ENCODE peak calls at places on chromosomes 16 and 17, in six cellular contexts. T is GM12865, Q is mucosa of descending colon, N is bronchial epithelial cell, Y is heart right ventricle, M is AG04450. L is an unnamed sample.

GRCh38 chr16:10937068-10937859 is 5.0 kb downstream of the DEXI start:
- DNase-seq in T (no peak), N (no peak), Q (no peak), Y (no peak), M (no peak), L (peak)

GRCh38 chr16:49085689-49086088 is 195.9 kb downstream of the CBLN1 start:
- DNase-seq in Q (no peak), M (no peak), N (no peak), T (no peak), Y (no peak), L (no peak)

GRCh38 chr16:49969356-49970030 is 55.5 kb upstream of the CNEP1R1 start:
- DNase-seq in Y (no peak), Q (no peak), T (no peak), N (no peak), M (no peak), L (no peak)

GRCh38 chr17:79191270-79191934 is 116.8 kb downstream of the ENGASE start:
- DNase-seq in M (no peak), Q (no peak), T (no peak), Y (no peak), N (no peak), L (no peak)

GRCh38 chr17:73542323-73542722 is 101.9 kb downstream of the SDK2 start:
- DNase-seq in M (no peak), T (no peak), N (no peak), Q (no peak), Y (no peak), L (no peak)

GRCh38 chr17:77087650-77088454 is 52.9 kb upstream of the SEC14L1 start:
- DNase-seq in N (no peak), Q (no peak), Y (no peak), M (no peak), T (peak), L (no peak)

GRCh38 chr17:348692-349425 is 3.7 kb downstream of the RPH3AL start:
- DNase-seq in T (no peak), Y (no peak), N (peak), Q (peak), M (no peak), L (no peak)

GRCh38 chr16:69917739-69918138 is 33.4 kb upstream of the CLEC18A start:
- DNase-seq in M (peak), Y (peak), N (peak), Q (no peak), T (no peak), L (no peak)

GRCh38 chr17:4565209-4566141 is 5.1 kb upstream of the GGT6 start:
- DNase-seq in T (peak), N (peak), Q (peak), Y (peak), M (peak), L (peak)

GRCh38 chr17:47957591-47958490 is at the start of gene PRR15L:
- DNase-seq in N (peak), Y (no peak), Q (peak), M (no peak), T (no peak), L (no peak)
- H3K4me3 ChIP-seq in N (peak), Y (no peak), Q (peak), M (no peak), T (no peak), L (no peak)

DNA sequence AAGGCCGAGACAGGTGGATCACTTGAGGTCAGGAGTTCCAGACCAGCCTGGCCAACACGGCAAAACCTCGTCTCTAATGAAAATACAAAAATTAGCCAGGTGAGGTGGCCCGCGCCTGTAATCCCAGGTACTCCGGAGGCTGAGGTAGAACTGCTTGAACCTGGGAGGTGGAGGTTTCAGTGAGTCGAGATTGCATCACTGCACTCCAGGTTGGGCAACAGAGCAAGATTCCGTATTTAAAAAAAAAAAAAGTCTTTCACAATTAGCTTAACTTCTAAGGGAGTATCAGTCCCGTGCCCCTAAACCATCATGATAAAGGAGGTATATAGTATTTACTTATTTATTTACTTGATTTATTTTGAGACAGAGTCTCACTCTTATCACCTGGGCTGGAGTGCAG is 3.4 kb upstream of the MEFV start:
- DNase-seq in Y (no peak), Q (no peak), N (no peak), T (no peak), M (no peak), L (no peak)
- H3K4me3 ChIP-seq in Y (no peak), Q (no peak), N (no peak), T (no peak), M (no peak), L (no peak)

GRCh38 chr16:4370570-4371480 is 823 bp upstream of the VASN start:
- DNase-seq in Y (peak), M (peak), N (no peak), Q (peak), T (no peak), L (no peak)
- H3K4me3 ChIP-seq in Y (peak), M (peak), N (no peak), Q (no peak), T (no peak), L (no peak)

GRCh38 chr16:2091722-2092620 is 43.7 kb downstream of the PKD1 start:
- DNase-seq in M (no peak), T (no peak), Y (no peak), Q (peak), N (no peak), L (no peak)
- H3K4me3 ChIP-seq in M (no peak), T (no peak), Y (no peak), Q (peak), N (no peak), L (no peak)

GRCh38 chr17:59828478-59828760 is 64.3 kb downstream of the TUBD1 start:
- DNase-seq in M (no peak), Y (no peak), T (no peak), Q (no peak), N (no peak), L (no peak)
- H3K4me3 ChIP-seq in M (no peak), Y (no peak), T (peak), Q (no peak), N (no peak), L (peak)

GRCh38 chr17:61393550-61393903 is 6.1 kb upstream of the TBX2 start:
- DNase-seq in Q (no peak), N (peak), T (no peak), Y (no peak), M (no peak), L (no peak)

GRCh38 chr17:61393904-61394629 is 5.6 kb upstream of the TBX2 start:
- DNase-seq in M (no peak), T (no peak), Q (no peak), Y (no peak), N (no peak), L (no peak)

GRCh38 chr17:61395983-61396585 is 3.6 kb upstream of the TBX2 start:
- DNase-seq in N (no peak), Q (no peak), Y (peak), M (no peak), T (no peak), L (no peak)

GRCh38 chr17:61395409-61395982 is 4.1 kb upstream of the TBX2 start:
- DNase-seq in T (no peak), Q (no peak), Y (no peak), M (no peak), N (no peak), L (no peak)

DNA sequence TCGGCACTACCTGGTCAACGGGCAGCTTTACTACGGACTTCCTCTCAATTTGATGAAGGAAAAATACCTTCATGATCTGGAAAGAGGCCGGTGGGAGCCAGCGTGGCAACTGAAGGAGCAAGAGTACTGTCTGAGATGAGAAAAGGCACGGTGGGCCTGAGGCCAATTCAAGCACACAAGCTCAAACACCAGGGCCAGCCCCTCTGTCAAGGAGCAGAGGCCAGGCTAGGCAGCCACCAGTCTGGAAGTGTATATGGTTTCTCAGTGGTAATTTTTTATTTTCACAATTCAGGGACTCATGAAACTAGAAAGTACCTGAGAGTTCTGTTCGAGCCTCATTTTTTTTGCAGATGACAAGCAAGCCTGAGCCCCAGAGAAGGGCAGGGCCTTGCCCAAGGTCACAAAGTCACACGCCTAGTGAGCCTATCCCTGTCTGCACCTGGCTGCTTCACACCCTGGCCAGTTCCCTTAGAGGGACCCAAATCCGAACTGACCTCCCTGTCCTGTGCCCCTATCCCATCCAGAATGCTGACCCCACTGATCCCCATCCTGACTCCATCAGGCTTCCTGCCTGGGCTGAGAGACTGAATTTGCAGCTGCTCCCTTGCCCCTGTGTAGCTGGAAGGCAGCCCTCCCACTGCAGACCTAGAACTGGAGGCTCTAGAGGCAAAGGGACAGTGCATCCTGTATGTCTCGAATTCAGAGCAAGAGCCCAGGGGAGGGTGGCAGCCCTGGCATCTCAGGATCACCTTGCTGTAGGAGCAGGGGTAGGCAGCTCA is 4.8 kb upstream of the TBX2 start:
- DNase-seq in M (no peak), Y (no peak), N (no peak), T (peak), Q (no peak), L (no peak)
- H3K4me3 ChIP-seq in M (peak), Y (peak), N (no peak), T (no peak), Q (no peak), L (no peak)

GRCh38 chr16:53041196-53041977 is 11.3 kb downstream of the CHD9NB start:
- DNase-seq in Q (no peak), T (peak), Y (peak), M (no peak), N (peak), L (no peak)
- H3K4me3 ChIP-seq in Q (no peak), T (no peak), Y (peak), M (no peak), N (no peak), L (no peak)

GRCh38 chr16:2165861-2166260 is 10.3 kb downstream of the TRAF7 start:
- DNase-seq in N (no peak), Q (no peak), T (no peak), Y (no peak), M (no peak), L (no peak)

GRCh38 chr16:2160915-2161551 is 5.5 kb downstream of the TRAF7 start:
- DNase-seq in M (no peak), T (peak), Q (peak), Y (peak), N (no peak), L (no peak)

GRCh38 chr16:2163211-2163881 is 7.8 kb downstream of the TRAF7 start:
- DNase-seq in N (peak), Y (no peak), M (no peak), T (no peak), Q (peak), L (no peak)

GRCh38 chr16:2161911-2162310 is 6.3 kb downstream of the TRAF7 start:
- DNase-seq in Q (no peak), N (no peak), M (no peak), T (no peak), Y (no peak), L (no peak)

GRCh38 chr16:2162676-2163118 is 7.1 kb downstream of the TRAF7 start:
- DNase-seq in M (no peak), Y (no peak), T (no peak), N (no peak), Q (peak), L (no peak)
- H3K4me3 ChIP-seq in M (no peak), Y (no peak), T (no peak), N (no peak), Q (no peak), L (no peak)

L was measured in CD4-positive, CD25-positive, alpha-beta regulatory T cell.